ENCODE peak calls at places on chromosomes 5 and 9, in nine cellular contexts. One of them, this sample, is unnamed.

GRCh38 chr9:37271679-37272078 is 150.8 kb upstream of the GRHPR start:
- DNase-seq in caudate nucleus: no peak
- DNase-seq in astrocyte of the cerebellum: no peak
- DNase-seq in GM23248: no peak
- DNase-seq in KBM-7: no peak
- DNase-seq in cardiac muscle cell: no peak
- DNase-seq in NCI-H1694 treated with DMSO at 0.1 percent for 48 hours: no peak
- DNase-seq in neuronal stem cell: no peak
- DNase-seq in endodermal cell: no peak
- DNase-seq in this sample: no peak

GRCh38 chr9:91033802-91034201 is 232.2 kb downstream of the SYK start:
- DNase-seq in NCI-H1694 treated with DMSO at 0.1 percent for 48 hours: no peak
- DNase-seq in astrocyte of the cerebellum: no peak
- DNase-seq in neuronal stem cell: no peak
- DNase-seq in endodermal cell: peak
- DNase-seq in caudate nucleus: no peak
- DNase-seq in KBM-7: peak
- DNase-seq in GM23248: peak
- DNase-seq in cardiac muscle cell: peak
- DNase-seq in this sample: no peak

GRCh38 chr5:39005566-39006232 is 68.5 kb downstream of the RICTOR start:
- DNase-seq in astrocyte of the cerebellum: no peak
- DNase-seq in KBM-7: peak
- DNase-seq in endodermal cell: no peak
- DNase-seq in GM23248: peak
- DNase-seq in cardiac muscle cell: no peak
- DNase-seq in neuronal stem cell: no peak
- DNase-seq in caudate nucleus: no peak
- DNase-seq in NCI-H1694 treated with DMSO at 0.1 percent for 48 hours: no peak
- DNase-seq in this sample: no peak

GRCh38 chr5:93018461-93018860 is 562.6 kb downstream of the NR2F1-AS1 start:
- DNase-seq in neuronal stem cell: no peak
- DNase-seq in cardiac muscle cell: no peak
- DNase-seq in KBM-7: no peak
- DNase-seq in NCI-H1694 treated with DMSO at 0.1 percent for 48 hours: no peak
- DNase-seq in GM23248: peak
- DNase-seq in caudate nucleus: no peak
- DNase-seq in astrocyte of the cerebellum: no peak
- DNase-seq in endodermal cell: no peak
- DNase-seq in this sample: no peak

GRCh38 chr9:38180631-38181030 is 111.6 kb upstream of the SHB start:
- DNase-seq in caudate nucleus: no peak
- DNase-seq in neuronal stem cell: no peak
- DNase-seq in GM23248: no peak
- DNase-seq in astrocyte of the cerebellum: no peak
- DNase-seq in NCI-H1694 treated with DMSO at 0.1 percent for 48 hours: no peak
- DNase-seq in KBM-7: no peak
- DNase-seq in endodermal cell: peak
- DNase-seq in cardiac muscle cell: no peak
- DNase-seq in this sample: no peak

GRCh38 chr5:168314735-168315411 is 23.4 kb downstream of the WWC1 start:
- DNase-seq in cardiac muscle cell: no peak
- DNase-seq in caudate nucleus: no peak
- DNase-seq in GM23248: peak
- DNase-seq in NCI-H1694 treated with DMSO at 0.1 percent for 48 hours: no peak
- DNase-seq in KBM-7: peak
- DNase-seq in endodermal cell: peak
- DNase-seq in astrocyte of the cerebellum: peak
- DNase-seq in neuronal stem cell: no peak
- DNase-seq in this sample: no peak

GRCh38 chr9:78097541-78097940 is 65.9 kb upstream of the GNAQ start:
- DNase-seq in KBM-7: peak
- DNase-seq in caudate nucleus: no peak
- DNase-seq in cardiac muscle cell: no peak
- DNase-seq in neuronal stem cell: no peak
- DNase-seq in NCI-H1694 treated with DMSO at 0.1 percent for 48 hours: no peak
- DNase-seq in astrocyte of the cerebellum: no peak
- DNase-seq in GM23248: no peak
- DNase-seq in endodermal cell: no peak
- DNase-seq in this sample: no peak

GRCh38 chr5:77563475-77563874 is 71.4 kb upstream of the WDR41 start:
- DNase-seq in caudate nucleus: no peak
- DNase-seq in endodermal cell: no peak
- DNase-seq in astrocyte of the cerebellum: no peak
- DNase-seq in NCI-H1694 treated with DMSO at 0.1 percent for 48 hours: no peak
- DNase-seq in neuronal stem cell: no peak
- DNase-seq in GM23248: no peak
- DNase-seq in cardiac muscle cell: no peak
- DNase-seq in KBM-7: no peak
- DNase-seq in this sample: no peak

GRCh38 chr9:119803679-119804078 is 434.4 kb upstream of the BRINP1 start:
- DNase-seq in neuronal stem cell: no peak
- DNase-seq in astrocyte of the cerebellum: no peak
- DNase-seq in GM23248: no peak
- DNase-seq in KBM-7: no peak
- DNase-seq in endodermal cell: no peak
- DNase-seq in NCI-H1694 treated with DMSO at 0.1 percent for 48 hours: no peak
- DNase-seq in cardiac muscle cell: no peak
- DNase-seq in caudate nucleus: no peak
- DNase-seq in this sample: no peak

GRCh38 chr5:33227746-33228145 is 213.0 kb upstream of the TARS1 start:
- DNase-seq in NCI-H1694 treated with DMSO at 0.1 percent for 48 hours: no peak
- DNase-seq in KBM-7: no peak
- DNase-seq in caudate nucleus: no peak
- DNase-seq in neuronal stem cell: peak
- DNase-seq in endodermal cell: no peak
- DNase-seq in astrocyte of the cerebellum: no peak
- DNase-seq in cardiac muscle cell: no peak
- DNase-seq in GM23248: no peak
- DNase-seq in this sample: no peak

GRCh38 chr9:115369322-115369957 is 251.5 kb upstream of the TNC start:
- DNase-seq in NCI-H1694 treated with DMSO at 0.1 percent for 48 hours: no peak
- DNase-seq in caudate nucleus: no peak
- DNase-seq in GM23248: peak
- DNase-seq in endodermal cell: no peak
- DNase-seq in cardiac muscle cell: no peak
- DNase-seq in KBM-7: no peak
- DNase-seq in neuronal stem cell: no peak
- DNase-seq in astrocyte of the cerebellum: peak
- DNase-seq in this sample: no peak

GRCh38 chr5:99061711-99062110 is 132.9 kb upstream of the CHD1 start:
- DNase-seq in KBM-7: no peak
- DNase-seq in astrocyte of the cerebellum: peak
- DNase-seq in neuronal stem cell: no peak
- DNase-seq in cardiac muscle cell: no peak
- DNase-seq in NCI-H1694 treated with DMSO at 0.1 percent for 48 hours: no peak
- DNase-seq in caudate nucleus: no peak
- DNase-seq in endodermal cell: no peak
- DNase-seq in GM23248: peak
- DNase-seq in this sample: no peak

GRCh38 chr9:90870646-90871326 is 69.2 kb downstream of the SYK start:
- DNase-seq in NCI-H1694 treated with DMSO at 0.1 percent for 48 hours: peak
- DNase-seq in cardiac muscle cell: peak
- DNase-seq in KBM-7: peak
- DNase-seq in neuronal stem cell: peak
- DNase-seq in caudate nucleus: no peak
- DNase-seq in astrocyte of the cerebellum: peak
- DNase-seq in GM23248: peak
- DNase-seq in endodermal cell: peak
- DNase-seq in this sample: no peak

GRCh38 chr5:74063821-74064598 is 438.0 kb downstream of the ARHGEF28 start:
- DNase-seq in GM23248: peak
- DNase-seq in endodermal cell: no peak
- DNase-seq in KBM-7: no peak
- DNase-seq in cardiac muscle cell: no peak
- DNase-seq in caudate nucleus: no peak
- DNase-seq in neuronal stem cell: no peak
- DNase-seq in NCI-H1694 treated with DMSO at 0.1 percent for 48 hours: no peak
- DNase-seq in astrocyte of the cerebellum: peak
- DNase-seq in this sample: no peak

GRCh38 chr9:36728651-36729520 is 156.2 kb downstream of the MELK start:
- DNase-seq in NCI-H1694 treated with DMSO at 0.1 percent for 48 hours: peak
- DNase-seq in cardiac muscle cell: peak
- DNase-seq in astrocyte of the cerebellum: peak
- DNase-seq in GM23248: peak
- DNase-seq in caudate nucleus: peak
- DNase-seq in endodermal cell: peak
- DNase-seq in neuronal stem cell: peak
- DNase-seq in KBM-7: peak
- DNase-seq in this sample: peak

GRCh38 chr5:142323480-142324376 is 1.1 kb downstream of the SPRY4 start:
- DNase-seq in endodermal cell: peak
- DNase-seq in GM23248: peak
- DNase-seq in KBM-7: peak
- DNase-seq in astrocyte of the cerebellum: no peak
- DNase-seq in caudate nucleus: no peak
- DNase-seq in cardiac muscle cell: peak
- DNase-seq in neuronal stem cell: peak
- DNase-seq in NCI-H1694 treated with DMSO at 0.1 percent for 48 hours: no peak
- DNase-seq in this sample: no peak

GRCh38 chr5:180007582-180007981 is 64.0 kb downstream of the RNF130 start:
- DNase-seq in neuronal stem cell: no peak
- DNase-seq in caudate nucleus: no peak
- DNase-seq in NCI-H1694 treated with DMSO at 0.1 percent for 48 hours: peak
- DNase-seq in GM23248: no peak
- DNase-seq in astrocyte of the cerebellum: no peak
- DNase-seq in endodermal cell: peak
- DNase-seq in KBM-7: peak
- DNase-seq in cardiac muscle cell: peak
- DNase-seq in this sample: peak

GRCh38 chr5:98771389-98772109 is 1.9 kb upstream of the RGMB start:
- DNase-seq in neuronal stem cell: peak
- DNase-seq in GM23248: peak
- DNase-seq in KBM-7: peak
- DNase-seq in cardiac muscle cell: peak
- DNase-seq in caudate nucleus: peak
- DNase-seq in NCI-H1694 treated with DMSO at 0.1 percent for 48 hours: peak
- DNase-seq in astrocyte of the cerebellum: peak
- DNase-seq in endodermal cell: peak
- DNase-seq in this sample: peak

GRCh38 chr9:94801242-94801641 is 74.7 kb downstream of the AOPEP start:
- DNase-seq in neuronal stem cell: no peak
- DNase-seq in caudate nucleus: no peak
- DNase-seq in cardiac muscle cell: no peak
- DNase-seq in NCI-H1694 treated with DMSO at 0.1 percent for 48 hours: no peak
- DNase-seq in KBM-7: no peak
- DNase-seq in astrocyte of the cerebellum: no peak
- DNase-seq in GM23248: peak
- DNase-seq in endodermal cell: peak
- DNase-seq in this sample: no peak

GRCh38 chr5:148374693-148375360 is 8.9 kb upstream of the FBXO38 start:
- DNase-seq in GM23248: peak
- DNase-seq in endodermal cell: peak
- DNase-seq in caudate nucleus: no peak
- DNase-seq in cardiac muscle cell: peak
- DNase-seq in NCI-H1694 treated with DMSO at 0.1 percent for 48 hours: peak
- DNase-seq in neuronal stem cell: peak
- DNase-seq in KBM-7: peak
- DNase-seq in astrocyte of the cerebellum: peak
- DNase-seq in this sample: peak

GRCh38 chr5:133868946-133869674 is 99.3 kb downstream of the C5orf15 start:
- DNase-seq in KBM-7: peak
- DNase-seq in endodermal cell: peak
- DNase-seq in NCI-H1694 treated with DMSO at 0.1 percent for 48 hours: peak
- DNase-seq in neuronal stem cell: peak
- DNase-seq in cardiac muscle cell: peak
- DNase-seq in caudate nucleus: peak
- DNase-seq in GM23248: peak
- DNase-seq in astrocyte of the cerebellum: peak
- DNase-seq in this sample: peak

GRCh38 chr5:98714710-98715109 is 58.8 kb upstream of the RGMB start:
- DNase-seq in KBM-7: no peak
- DNase-seq in GM23248: no peak
- DNase-seq in endodermal cell: no peak
- DNase-seq in caudate nucleus: no peak
- DNase-seq in cardiac muscle cell: no peak
- DNase-seq in astrocyte of the cerebellum: no peak
- DNase-seq in NCI-H1694 treated with DMSO at 0.1 percent for 48 hours: no peak
- DNase-seq in neuronal stem cell: no peak
- DNase-seq in this sample: no peak

GRCh38 chr5:106522296-106522695 is 1148.4 kb downstream of the EFNA5 start:
- DNase-seq in neuronal stem cell: no peak
- DNase-seq in cardiac muscle cell: no peak
- DNase-seq in astrocyte of the cerebellum: peak
- DNase-seq in NCI-H1694 treated with DMSO at 0.1 percent for 48 hours: no peak
- DNase-seq in caudate nucleus: no peak
- DNase-seq in endodermal cell: no peak
- DNase-seq in GM23248: no peak
- DNase-seq in KBM-7: no peak
- DNase-seq in this sample: no peak

GRCh38 chr5:51389582-51390463 is 6.6 kb downstream of the ISL1 start:
- DNase-seq in caudate nucleus: no peak
- DNase-seq in cardiac muscle cell: peak
- DNase-seq in endodermal cell: peak
- DNase-seq in GM23248: peak
- DNase-seq in neuronal stem cell: no peak
- DNase-seq in NCI-H1694 treated with DMSO at 0.1 percent for 48 hours: no peak
- DNase-seq in KBM-7: no peak
- DNase-seq in astrocyte of the cerebellum: no peak
- DNase-seq in this sample: no peak

GRCh38 chr5:134580001-134580460 is 52.6 kb downstream of the SAR1B start:
- DNase-seq in KBM-7: no peak
- DNase-seq in GM23248: no peak
- DNase-seq in NCI-H1694 treated with DMSO at 0.1 percent for 48 hours: no peak
- DNase-seq in cardiac muscle cell: no peak
- DNase-seq in astrocyte of the cerebellum: no peak
- DNase-seq in endodermal cell: no peak
- DNase-seq in neuronal stem cell: no peak
- DNase-seq in caudate nucleus: no peak
- DNase-seq in this sample: peak

GRCh38 chr5:460413-460700 is 17.4 kb downstream of the EXOC3 start:
- DNase-seq in endodermal cell: peak
- DNase-seq in caudate nucleus: no peak
- DNase-seq in astrocyte of the cerebellum: no peak
- DNase-seq in NCI-H1694 treated with DMSO at 0.1 percent for 48 hours: no peak
- DNase-seq in cardiac muscle cell: no peak
- DNase-seq in KBM-7: no peak
- DNase-seq in GM23248: no peak
- DNase-seq in neuronal stem cell: no peak
- DNase-seq in this sample: no peak

GRCh38 chr9:36063804-36064447 is 27.2 kb downstream of the RECK start:
- DNase-seq in caudate nucleus: no peak
- DNase-seq in neuronal stem cell: no peak
- DNase-seq in astrocyte of the cerebellum: no peak
- DNase-seq in NCI-H1694 treated with DMSO at 0.1 percent for 48 hours: no peak
- DNase-seq in KBM-7: no peak
- DNase-seq in cardiac muscle cell: peak
- DNase-seq in GM23248: peak
- DNase-seq in endodermal cell: no peak
- DNase-seq in this sample: no peak

GRCh38 chr5:180082633-180083420 is 11.3 kb upstream of the RNF130 start:
- DNase-seq in KBM-7: no peak
- DNase-seq in endodermal cell: peak
- DNase-seq in astrocyte of the cerebellum: no peak
- DNase-seq in caudate nucleus: no peak
- DNase-seq in GM23248: no peak
- DNase-seq in cardiac muscle cell: no peak
- DNase-seq in NCI-H1694 treated with DMSO at 0.1 percent for 48 hours: no peak
- DNase-seq in neuronal stem cell: peak
- DNase-seq in this sample: no peak

GRCh38 chr9:17398351-17398750 is 180.5 kb upstream of the SH3GL2 start:
- DNase-seq in astrocyte of the cerebellum: no peak
- DNase-seq in endodermal cell: no peak
- DNase-seq in NCI-H1694 treated with DMSO at 0.1 percent for 48 hours: no peak
- DNase-seq in KBM-7: no peak
- DNase-seq in cardiac muscle cell: peak
- DNase-seq in neuronal stem cell: no peak
- DNase-seq in caudate nucleus: no peak
- DNase-seq in GM23248: no peak
- DNase-seq in this sample: no peak

GRCh38 chr9:34898846-34899245 is 59.2 kb upstream of the PHF24 start:
- DNase-seq in GM23248: no peak
- DNase-seq in NCI-H1694 treated with DMSO at 0.1 percent for 48 hours: no peak
- DNase-seq in astrocyte of the cerebellum: no peak
- DNase-seq in cardiac muscle cell: no peak
- DNase-seq in neuronal stem cell: no peak
- DNase-seq in endodermal cell: no peak
- DNase-seq in caudate nucleus: peak
- DNase-seq in KBM-7: no peak
- DNase-seq in this sample: peak

GRCh38 chr5:142697846-142698245 is 12.0 kb upstream of the FGF1 start:
- DNase-seq in cardiac muscle cell: peak
- DNase-seq in caudate nucleus: peak
- DNase-seq in KBM-7: no peak
- DNase-seq in endodermal cell: no peak
- DNase-seq in neuronal stem cell: no peak
- DNase-seq in astrocyte of the cerebellum: no peak
- DNase-seq in NCI-H1694 treated with DMSO at 0.1 percent for 48 hours: no peak
- DNase-seq in GM23248: peak
- DNase-seq in this sample: no peak